ENCODE peak calls at places on chromosomes 16 and 17, in four cellular contexts. K is IMR-90, D is small intestine, R is A549. E is an unnamed sample.

GRCh38 chr17:77528516-77529327 is 388.0 kb downstream of the SEC14L1 start:
- DNase-seq in K (no peak), D (no peak), R (no peak), E (no peak)

GRCh38 chr16:54125751-54126655 is 160.6 kb downstream of the IRX3 start:
- DNase-seq in K (no peak), D (no peak), R (no peak), E (no peak)

GRCh38 chr16:14434860-14435259 is 195.2 kb downstream of the PARN start:
- DNase-seq in K (no peak), D (no peak), R (no peak), E (no peak)

GRCh38 chr17:82022310-82022980 is at the start of gene CENPX:
- DNase-seq in K (no peak), D (peak), R (no peak), E (no peak)

GRCh38 chr17:17748604-17749003 is 67.3 kb downstream of the RAI1 start:
- DNase-seq in K (no peak), D (no peak), R (no peak), E (no peak)

GRCh38 chr16:79283578-79283977 is 317.0 kb downstream of the MAF start:
- DNase-seq in K (no peak), D (peak), R (no peak), E (no peak)

GRCh38 chr17:47975189-47975814 is 4.4 kb downstream of the CDK5RAP3 start:
- DNase-seq in K (no peak), D (no peak), R (no peak), E (no peak)

GRCh38 chr17:57257911-57258885 is 1.9 kb downstream of the MSI2 start:
- DNase-seq in K (no peak), D (peak), R (no peak), E (no peak)

GRCh38 chr16:66036162-66036561 is 330.3 kb upstream of the CDH5 start:
- DNase-seq in K (peak), D (no peak), R (no peak), E (no peak)

GRCh38 chr17:7176870-7177209 is 2.3 kb downstream of the ASGR1 start:
- DNase-seq in K (no peak), D (no peak), R (no peak), E (no peak)

GRCh38 chr16:49651980-49652379 is 203.9 kb downstream of the ZNF423 start:
- DNase-seq in K (no peak), D (no peak), R (no peak), E (no peak)

GRCh38 chr16:88347656-88348376 is 34.9 kb upstream of the ZNF469 start:
- DNase-seq in K (no peak), D (no peak), R (no peak), E (no peak)

GRCh38 chr16:12449795-12450194 is 353.9 kb downstream of the CPPED1 start:
- DNase-seq in K (peak), D (no peak), R (no peak), E (no peak)

GRCh38 chr16:73268311-73268997 is 220.5 kb upstream of the ZFHX3 start:
- DNase-seq in K (peak), D (peak), R (peak), E (no peak)

GRCh38 chr16:89656435-89657121 is 930 bp downstream of the CHMP1A start:
- DNase-seq in K (no peak), D (no peak), R (no peak), E (no peak)

GRCh38 chr16:76800196-76800595 is 390.8 kb upstream of the MON1B start:
- DNase-seq in K (no peak), D (no peak), R (no peak), E (no peak)

GRCh38 chr17:83006515-83007455 is 72.6 kb upstream of the METRNL start:
- DNase-seq in K (no peak), D (no peak), R (no peak), E (no peak)

GRCh38 chr17:42275527-42276358 is 448 bp downstream of the STAT5B start:
- DNase-seq in K (peak), D (no peak), R (no peak), E (no peak)

GRCh38 chr16:90032664-90033346 is 13.5 kb upstream of the DBNDD1 start:
- DNase-seq in K (peak), D (no peak), R (no peak), E (no peak)

GRCh38 chr17:80817321-80817845 is 174.3 kb upstream of the CHMP6 start:
- DNase-seq in K (no peak), D (no peak), R (no peak), E (no peak)

GRCh38 chr17:80397686-80398085 is 17.3 kb upstream of the ENDOV start:
- DNase-seq in K (no peak), D (no peak), R (no peak), E (no peak)

GRCh38 chr16:48383877-48384304 is 1.3 kb downstream of the SIAH1 start:
- DNase-seq in K (no peak), D (no peak), R (no peak), E (peak)

GRCh38 chr17:2900842-2901241 is 104.6 kb downstream of the RAP1GAP2 start:
- DNase-seq in K (no peak), D (no peak), R (no peak), E (no peak)

GRCh38 chr16:17565605-17566004 is 94.8 kb upstream of the XYLT1 start:
- DNase-seq in K (no peak), D (no peak), R (no peak), E (no peak)

GRCh38 chr16:53082509-53082908 is 27.7 kb downstream of the CHD9 start:
- DNase-seq in K (no peak), D (no peak), R (no peak), E (peak)

GRCh38 chr17:74130276-74130675 is 73.2 kb upstream of the RPL38 start:
- DNase-seq in K (no peak), D (no peak), R (no peak), E (no peak)

GRCh38 chr16:75238132-75238852 is 13.1 kb downstream of the BCAR1 start:
- DNase-seq in K (peak), D (no peak), R (no peak), E (no peak)

GRCh38 chr16:56847173-56847948 is 17.6 kb upstream of the SLC12A3 start:
- DNase-seq in K (no peak), D (no peak), R (no peak), E (no peak)

GRCh38 chr17:80036715-80037477 is 454 bp downstream of the CCDC40 start:
- DNase-seq in K (no peak), D (no peak), R (peak), E (no peak)

GRCh38 chr16:79618712-79619050 is 18.1 kb upstream of the MAF start:
- DNase-seq in K (no peak), D (no peak), R (no peak), E (no peak)

GRCh38 chr16:29230671-29231091 is 175.8 kb downstream of the NPIPB11 start:
- DNase-seq in K (peak), D (no peak), R (no peak), E (no peak)

GRCh38 chr17:7858487-7858832 is 657 bp downstream of the CYB5D1 start:
- DNase-seq in K (peak), D (peak), R (peak), E (no peak)

GRCh38 chr16:86821933-86822332 is 243.6 kb downstream of the FOXL1 start:
- DNase-seq in K (no peak), D (no peak), R (no peak), E (no peak)

GRCh38 chr16:54199486-54200160 is 87.0 kb downstream of the IRX3 start:
- DNase-seq in K (no peak), D (no peak), R (no peak), E (no peak)

GRCh38 chr16:79839851-79840321 is 239.3 kb upstream of the MAF start:
- DNase-seq in K (no peak), D (no peak), R (no peak), E (no peak)

GRCh38 chr17:6135216-6135615 is 65.0 kb downstream of the WSCD1 start:
- DNase-seq in K (no peak), D (no peak), R (no peak), E (no peak)

GRCh38 chr17:61444831-61445230 is 7.4 kb upstream of the TBX4 start:
- DNase-seq in K (peak), D (no peak), R (peak), E (no peak)

GRCh38 chr16:85220125-85220839 is 108.0 kb upstream of the CIBAR2 start:
- DNase-seq in K (peak), D (peak), R (no peak), E (peak)

E was measured in T47D.